ENCODE peak calls at places on chromosomes 1 and 21, in ten cellular contexts. One of them, this sample, is unnamed.

GRCh38 chr1:186304982-186305949 is 69.8 kb downstream of the TPR start:
- DNase-seq in GM12865: peak
- DNase-seq in HFF-Myc: no peak
- DNase-seq in NCI-H2081: peak
- DNase-seq in ACHN: peak
- DNase-seq in ureter: no peak
- DNase-seq in SW 1271: no peak
- DNase-seq in GM13977: peak
- DNase-seq in C1 segment of cervical spinal cord: no peak
- DNase-seq in T-cell: no peak
- DNase-seq in this sample: no peak

GRCh38 chr1:235009561-235010306 is 118.9 kb downstream of the TOMM20 start:
- DNase-seq in GM12865: no peak
- DNase-seq in HFF-Myc: no peak
- DNase-seq in NCI-H2081: no peak
- DNase-seq in ACHN: no peak
- DNase-seq in ureter: no peak
- DNase-seq in SW 1271: no peak
- DNase-seq in GM13977: no peak
- DNase-seq in C1 segment of cervical spinal cord: no peak
- DNase-seq in T-cell: no peak
- DNase-seq in this sample: no peak

GRCh38 chr1:112390775-112391602 is 5.0 kb upstream of the CTTNBP2NL start:
- DNase-seq in GM12865: peak
- DNase-seq in HFF-Myc: peak
- DNase-seq in NCI-H2081: peak
- DNase-seq in ACHN: peak
- DNase-seq in ureter: peak
- DNase-seq in SW 1271: peak
- DNase-seq in GM13977: peak
- DNase-seq in C1 segment of cervical spinal cord: peak
- DNase-seq in T-cell: peak
- DNase-seq in this sample: peak

GRCh38 chr1:55061706-55062321 is 22.5 kb downstream of the PCSK9 start:
- DNase-seq in GM12865: no peak
- DNase-seq in HFF-Myc: no peak
- DNase-seq in NCI-H2081: no peak
- DNase-seq in ACHN: no peak
- DNase-seq in ureter: no peak
- DNase-seq in SW 1271: no peak
- DNase-seq in GM13977: peak
- DNase-seq in C1 segment of cervical spinal cord: no peak
- DNase-seq in T-cell: no peak
- DNase-seq in this sample: no peak

GRCh38 chr1:40143891-40144575 is 17.2 kb upstream of the RLF start:
- DNase-seq in GM12865: peak
- DNase-seq in HFF-Myc: peak
- DNase-seq in NCI-H2081: peak
- DNase-seq in ACHN: peak
- DNase-seq in ureter: peak
- DNase-seq in SW 1271: no peak
- DNase-seq in GM13977: peak
- DNase-seq in C1 segment of cervical spinal cord: no peak
- DNase-seq in T-cell: peak
- DNase-seq in this sample: peak

GRCh38 chr1:63799810-63800209 is 26.0 kb downstream of the ROR1 start:
- DNase-seq in GM12865: no peak
- DNase-seq in HFF-Myc: peak
- DNase-seq in NCI-H2081: no peak
- DNase-seq in ACHN: no peak
- DNase-seq in ureter: no peak
- DNase-seq in SW 1271: no peak
- DNase-seq in GM13977: no peak
- DNase-seq in C1 segment of cervical spinal cord: no peak
- DNase-seq in T-cell: no peak
- DNase-seq in this sample: no peak

GRCh38 chr1:44775930-44776748 is 799 bp downstream of the RPS8 start:
- DNase-seq in GM12865: peak
- DNase-seq in HFF-Myc: no peak
- DNase-seq in NCI-H2081: no peak
- DNase-seq in ACHN: no peak
- DNase-seq in ureter: peak
- DNase-seq in SW 1271: no peak
- DNase-seq in GM13977: no peak
- DNase-seq in C1 segment of cervical spinal cord: no peak
- DNase-seq in T-cell: peak
- DNase-seq in this sample: no peak

GRCh38 chr1:220485791-220486190 is 42.1 kb upstream of the MARK1 start:
- DNase-seq in GM12865: no peak
- DNase-seq in HFF-Myc: no peak
- DNase-seq in NCI-H2081: no peak
- DNase-seq in ACHN: no peak
- DNase-seq in ureter: no peak
- DNase-seq in SW 1271: no peak
- DNase-seq in GM13977: no peak
- DNase-seq in C1 segment of cervical spinal cord: no peak
- DNase-seq in T-cell: no peak
- DNase-seq in this sample: no peak

GRCh38 chr21:34906401-34906800 is 142.7 kb downstream of the RUNX1 start:
- DNase-seq in GM12865: no peak
- DNase-seq in HFF-Myc: no peak
- DNase-seq in NCI-H2081: no peak
- DNase-seq in ACHN: no peak
- DNase-seq in ureter: no peak
- DNase-seq in SW 1271: no peak
- DNase-seq in GM13977: no peak
- DNase-seq in C1 segment of cervical spinal cord: no peak
- DNase-seq in T-cell: no peak
- DNase-seq in this sample: no peak

GRCh38 chr1:203627819-203628184 is 1.2 kb downstream of the ATP2B4 start:
- DNase-seq in GM12865: no peak
- DNase-seq in HFF-Myc: no peak
- DNase-seq in NCI-H2081: no peak
- DNase-seq in ACHN: peak
- DNase-seq in ureter: no peak
- DNase-seq in SW 1271: no peak
- DNase-seq in GM13977: no peak
- DNase-seq in C1 segment of cervical spinal cord: no peak
- DNase-seq in T-cell: no peak
- DNase-seq in this sample: no peak

GRCh38 chr1:56380556-56380955 is 198.8 kb downstream of the PLPP3 start:
- DNase-seq in GM12865: no peak
- DNase-seq in HFF-Myc: no peak
- DNase-seq in NCI-H2081: no peak
- DNase-seq in ACHN: no peak
- DNase-seq in ureter: no peak
- DNase-seq in SW 1271: no peak
- DNase-seq in GM13977: no peak
- DNase-seq in C1 segment of cervical spinal cord: no peak
- DNase-seq in T-cell: no peak
- DNase-seq in this sample: no peak

GRCh38 chr1:151326619-151327222 is 495 bp downstream of the PI4KB start:
- DNase-seq in GM12865: peak
- DNase-seq in HFF-Myc: no peak
- DNase-seq in NCI-H2081: peak
- DNase-seq in ACHN: peak
- DNase-seq in ureter: peak
- DNase-seq in SW 1271: no peak
- DNase-seq in GM13977: peak
- DNase-seq in C1 segment of cervical spinal cord: peak
- DNase-seq in T-cell: no peak
- DNase-seq in this sample: peak

GRCh38 chr1:53025034-53025777 is 36.8 kb upstream of the PODN start:
- DNase-seq in GM12865: no peak
- DNase-seq in HFF-Myc: peak
- DNase-seq in NCI-H2081: no peak
- DNase-seq in ACHN: peak
- DNase-seq in ureter: peak
- DNase-seq in SW 1271: no peak
- DNase-seq in GM13977: no peak
- DNase-seq in C1 segment of cervical spinal cord: no peak
- DNase-seq in T-cell: no peak
- DNase-seq in this sample: peak

GRCh38 chr1:214281030-214281901 is at the start of gene SMYD2:
- DNase-seq in GM12865: peak
- DNase-seq in HFF-Myc: no peak
- DNase-seq in NCI-H2081: peak
- DNase-seq in ACHN: peak
- DNase-seq in ureter: peak
- DNase-seq in SW 1271: no peak
- DNase-seq in GM13977: peak
- DNase-seq in C1 segment of cervical spinal cord: peak
- DNase-seq in T-cell: peak
- DNase-seq in this sample: peak

This sample was measured in tibial nerve.